ENCODE peak calls at places on chromosomes 11 and 22, in six cellular contexts. C is hepatocyte; B is IMR-90; A is MM.1S; D is cardiac muscle cell; Z is naive thymus-derived CD4-positive, alpha-beta T cell. M is an unnamed sample. For H3K9me3, the result is how much of the 10 kb centered on the place peaks cover.

GRCh38 chr11:107576497-107577086 is 11.1 kb upstream of the ALKBH8 start:
- DNase-seq in C (peak), B (peak), A (peak), D (peak), Z (no peak), M (peak)

GRCh38 chr11:103716363-103716762 is 320.1 kb upstream of the DDI1 start:
- DNase-seq in C (no peak), B (no peak), A (no peak), D (no peak), Z (no peak), M (no peak)

GRCh38 chr22:45772726-45773125 is 101.1 kb downstream of the ATXN10 start:
- DNase-seq in C (no peak), B (no peak), A (no peak), D (no peak), Z (no peak), M (no peak)

GRCh38 chr11:46308632-46309419 is 31.4 kb downstream of the CREB3L1 start:
- DNase-seq in C (peak), B (peak), A (peak), D (peak), Z (peak), M (peak)

GRCh38 chr11:103418014-103418413 is 308.8 kb downstream of the DYNC2H1 start:
- DNase-seq in C (no peak), B (no peak), A (no peak), D (no peak), Z (no peak), M (no peak)

GRCh38 chr11:82994615-82995014 is 77.1 kb downstream of the RAB30 start:
- DNase-seq in C (no peak), B (no peak), A (no peak), D (no peak), Z (no peak), M (no peak)

GRCh38 chr11:133906746-133907145 is 50.0 kb downstream of the IGSF9B start:
- DNase-seq in C (no peak), B (no peak), A (no peak), D (no peak), Z (no peak), M (no peak)

GRCh38 chr11:62266558-62266957 is 3.4 kb upstream of the SCGB2A2 start:
- DNase-seq in C (no peak), B (peak), A (no peak), D (no peak), Z (no peak), M (no peak)

GRCh38 chr11:68412593-68413475 is 47.7 kb upstream of the PPP6R3 start:
- DNase-seq in C (no peak), B (peak), A (no peak), D (peak), Z (no peak), M (no peak)

GRCh38 chr11:76270387-76270786 is 64.1 kb upstream of the WNT11 start:
- DNase-seq in C (peak), B (no peak), A (no peak), D (peak), Z (no peak), M (no peak)

GRCh38 chr11:28963189-28963588 is 855.0 kb downstream of the METTL15 start:
- DNase-seq in C (no peak), B (peak), A (no peak), D (peak), Z (no peak), M (no peak)

GRCh38 chr22:30875481-30876215 is 92.9 kb downstream of the MORC2 start:
- DNase-seq in C (no peak), B (no peak), A (no peak), D (no peak), Z (no peak), M (no peak)

GRCh38 chr11:116457336-116458007 is 315.3 kb downstream of the BUD13 start:
- DNase-seq in C (peak), B (no peak), A (no peak), D (no peak), Z (no peak), M (no peak)

GRCh38 chr11:22634897-22635629 is 9.4 kb upstream of the FANCF start:
- DNase-seq in C (peak), B (peak), A (peak), D (peak), Z (no peak), M (peak)

GRCh38 chr22:44305888-44306287 is 6.9 kb downstream of the SHISAL1 start:
- DNase-seq in C (no peak), B (no peak), A (no peak), D (no peak), Z (no peak), M (no peak)

GRCh38 chr22:50032941-50033601 is 20.5 kb upstream of the IL17REL start:
- DNase-seq in C (no peak), B (no peak), A (no peak), D (no peak), Z (no peak), M (no peak)
- H3K9me3 ChIP-seq in C (under half), B (under half), A (under half), D (under half), Z (under half), M (under half)

GRCh38 chr22:40449676-40450035 is 79.3 kb downstream of the SGSM3 start:
- DNase-seq in C (no peak), B (peak), A (no peak), D (peak), Z (no peak), M (no peak)
- H3K4me3 ChIP-seq in C (no peak), B (no peak), A (no peak), D (no peak), Z (no peak), M (no peak)

GRCh38 chr11:57770793-57771192 is 9.2 kb downstream of the CTNND1 start:
- DNase-seq in C (no peak), B (no peak), A (no peak), D (no peak), Z (no peak), M (no peak)
- H3K27ac ChIP-seq in C (peak), B (no peak), A (no peak), D (no peak), Z (no peak), M (no peak)

GRCh38 chr22:48396091-48396784 is 1431.4 kb downstream of the BRD1 start:
- DNase-seq in C (no peak), B (no peak), A (no peak), D (no peak), Z (no peak), M (no peak)
- H3K9me3 ChIP-seq in C (under half), B (half or more), A (under half), D (under half), Z (under half), M (under half)

DNA sequence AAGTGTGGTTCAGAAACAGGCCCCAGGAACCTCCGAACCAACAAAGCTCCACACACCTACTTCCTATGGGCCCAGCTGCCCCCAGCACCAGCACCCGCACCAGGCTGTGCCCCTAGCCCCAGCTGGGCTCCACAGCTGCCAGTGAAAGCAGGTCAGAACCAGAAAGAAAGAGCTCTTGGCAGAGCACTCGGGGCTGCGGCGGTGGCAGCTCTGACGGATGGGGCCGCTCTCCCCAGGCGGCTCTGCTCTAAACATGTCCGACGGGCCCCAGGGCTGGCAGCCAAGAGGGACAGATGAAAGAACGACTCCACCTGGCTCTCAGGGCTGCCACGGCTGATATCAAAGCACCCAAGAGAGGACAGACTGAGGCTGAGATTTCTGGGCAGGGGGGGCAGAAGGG is 25.7 kb downstream of the LRFN4 start:
- DNase-seq in C (no peak), B (no peak), A (no peak), D (no peak), Z (no peak), M (no peak)
- H3K4me3 ChIP-seq in C (no peak), B (no peak), A (no peak), D (no peak), Z (no peak), M (no peak)

DNA sequence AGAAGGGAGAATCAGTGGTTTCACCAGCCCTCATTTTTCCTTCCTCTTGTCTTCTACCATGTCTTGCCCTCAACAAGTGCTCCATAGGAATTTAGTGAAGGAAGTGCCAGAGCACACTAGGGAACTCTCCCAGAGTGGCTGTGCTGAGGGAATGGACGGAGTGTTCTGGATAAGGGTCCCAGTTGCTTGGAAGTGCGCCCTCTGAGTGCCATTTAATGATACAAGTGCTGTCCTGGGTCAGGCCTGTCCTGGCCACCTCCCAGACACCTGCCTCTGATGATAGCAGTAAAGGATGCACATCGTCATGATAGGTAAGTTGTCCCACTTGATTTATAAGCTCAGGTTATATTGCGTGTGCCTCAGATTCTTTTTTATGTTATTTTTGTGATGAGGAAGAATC is 5.1 kb downstream of the PANX1 start:
- DNase-seq in C (no peak), B (no peak), A (no peak), D (no peak), Z (no peak), M (no peak)
- H3K27ac ChIP-seq in C (no peak), B (no peak), A (no peak), D (no peak), Z (no peak), M (no peak)

DNA sequence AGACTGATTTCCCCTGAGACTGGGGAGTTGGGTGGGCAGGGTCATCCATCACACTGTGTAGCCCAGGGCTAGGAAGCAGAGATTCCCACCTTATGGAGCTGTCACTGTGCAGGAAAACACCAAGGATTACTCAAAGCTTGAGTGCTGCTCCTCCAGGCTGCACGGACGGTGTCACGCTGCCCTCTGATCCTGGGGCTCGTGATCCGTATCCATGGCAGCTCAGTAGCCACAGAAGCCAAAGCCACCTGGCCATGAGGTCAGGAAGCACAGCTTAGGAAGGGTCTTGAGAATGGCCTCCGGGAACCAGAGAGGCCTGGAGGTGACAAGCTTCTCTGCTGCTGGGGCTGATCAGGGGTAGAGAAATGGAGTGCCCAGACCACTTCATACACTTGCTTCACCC is 112.2 kb upstream of the CSNK2A3 start:
- DNase-seq in C (no peak), B (no peak), A (no peak), D (no peak), Z (no peak), M (no peak)
- H3K9me3 ChIP-seq in C (under half), B (under half), A (under half), D (under half), Z (under half), M (under half)

M was measured in small intestine.